ENCODE peak calls at places on chromosomes 5 and 9, in nine cellular contexts. One of them, this sample, is unnamed.

GRCh38 chr9:131697097-131697496 is 42.8 kb downstream of the RAPGEF1 start:
- DNase-seq in fibroblast of lung: peak
- DNase-seq in fibroblast of mammary gland: peak
- DNase-seq in endothelial cell: no peak
- DNase-seq in endothelial cell of umbilical vein: no peak
- DNase-seq in heart right ventricle: peak
- DNase-seq in body of pancreas: peak
- DNase-seq in suprapubic skin: no peak
- DNase-seq in SK-N-SH: no peak
- DNase-seq in this sample: no peak

GRCh38 chr5:135332519-135333150 is 66.4 kb downstream of the MACROH2A1 start:
- DNase-seq in endothelial cell: no peak
- DNase-seq in endothelial cell of umbilical vein: peak
- DNase-seq in fibroblast of mammary gland: peak
- DNase-seq in body of pancreas: no peak
- DNase-seq in fibroblast of lung: peak
- DNase-seq in heart right ventricle: no peak
- DNase-seq in SK-N-SH: peak
- DNase-seq in suprapubic skin: no peak
- DNase-seq in this sample: no peak

GRCh38 chr9:120434532-120434931 is 145.4 kb downstream of the CDK5RAP2 start:
- DNase-seq in fibroblast of mammary gland: peak
- DNase-seq in heart right ventricle: peak
- DNase-seq in fibroblast of lung: peak
- DNase-seq in body of pancreas: no peak
- DNase-seq in endothelial cell of umbilical vein: no peak
- DNase-seq in suprapubic skin: no peak
- DNase-seq in endothelial cell: no peak
- DNase-seq in SK-N-SH: no peak
- DNase-seq in this sample: no peak

GRCh38 chr5:81665795-81666194 is 85.1 kb downstream of the SSBP2 start:
- DNase-seq in fibroblast of mammary gland: no peak
- DNase-seq in endothelial cell: no peak
- DNase-seq in endothelial cell of umbilical vein: no peak
- DNase-seq in suprapubic skin: no peak
- DNase-seq in heart right ventricle: no peak
- DNase-seq in fibroblast of lung: no peak
- DNase-seq in SK-N-SH: no peak
- DNase-seq in body of pancreas: no peak
- DNase-seq in this sample: no peak

GRCh38 chr5:127892467-127893207 is 189.4 kb downstream of the CCDC192 start:
- DNase-seq in endothelial cell of umbilical vein: peak
- DNase-seq in SK-N-SH: peak
- DNase-seq in fibroblast of mammary gland: peak
- DNase-seq in fibroblast of lung: peak
- DNase-seq in body of pancreas: no peak
- DNase-seq in endothelial cell: no peak
- DNase-seq in heart right ventricle: no peak
- DNase-seq in suprapubic skin: no peak
- DNase-seq in this sample: no peak

GRCh38 chr5:147160923-147161663 is 73.7 kb upstream of the STK32A start:
- DNase-seq in heart right ventricle: no peak
- DNase-seq in suprapubic skin: no peak
- DNase-seq in fibroblast of lung: no peak
- DNase-seq in endothelial cell of umbilical vein: no peak
- DNase-seq in SK-N-SH: no peak
- DNase-seq in fibroblast of mammary gland: peak
- DNase-seq in body of pancreas: no peak
- DNase-seq in endothelial cell: no peak
- DNase-seq in this sample: no peak

GRCh38 chr5:59830801-59831200 is 62.7 kb downstream of the PDE4D start:
- DNase-seq in endothelial cell of umbilical vein: no peak
- DNase-seq in endothelial cell: no peak
- DNase-seq in body of pancreas: no peak
- DNase-seq in fibroblast of lung: no peak
- DNase-seq in suprapubic skin: no peak
- DNase-seq in fibroblast of mammary gland: no peak
- DNase-seq in heart right ventricle: no peak
- DNase-seq in SK-N-SH: no peak
- DNase-seq in this sample: no peak

GRCh38 chr5:81171769-81172168 is 61.4 kb upstream of the CKMT2 start:
- DNase-seq in SK-N-SH: no peak
- DNase-seq in endothelial cell: no peak
- DNase-seq in fibroblast of mammary gland: no peak
- DNase-seq in suprapubic skin: no peak
- DNase-seq in heart right ventricle: no peak
- DNase-seq in body of pancreas: no peak
- DNase-seq in fibroblast of lung: no peak
- DNase-seq in endothelial cell of umbilical vein: peak
- DNase-seq in this sample: no peak

GRCh38 chr9:128713941-128714573 is 9.9 kb downstream of the ZDHHC12 start:
- DNase-seq in suprapubic skin: peak
- DNase-seq in SK-N-SH: no peak
- DNase-seq in fibroblast of mammary gland: no peak
- DNase-seq in body of pancreas: no peak
- DNase-seq in endothelial cell of umbilical vein: no peak
- DNase-seq in heart right ventricle: no peak
- DNase-seq in endothelial cell: no peak
- DNase-seq in fibroblast of lung: no peak
- DNase-seq in this sample: no peak

GRCh38 chr9:120916573-120916972 is 10.0 kb downstream of the TRAF1 start:
- DNase-seq in body of pancreas: peak
- DNase-seq in suprapubic skin: peak
- DNase-seq in fibroblast of mammary gland: peak
- DNase-seq in SK-N-SH: peak
- DNase-seq in endothelial cell of umbilical vein: no peak
- DNase-seq in endothelial cell: no peak
- DNase-seq in heart right ventricle: peak
- DNase-seq in fibroblast of lung: peak
- DNase-seq in this sample: no peak

GRCh38 chr5:28967848-28968247 is 1929.5 kb upstream of the CDH9 start:
- DNase-seq in fibroblast of mammary gland: no peak
- DNase-seq in endothelial cell of umbilical vein: no peak
- DNase-seq in SK-N-SH: no peak
- DNase-seq in heart right ventricle: no peak
- DNase-seq in endothelial cell: peak
- DNase-seq in suprapubic skin: no peak
- DNase-seq in fibroblast of lung: no peak
- DNase-seq in body of pancreas: no peak
- DNase-seq in this sample: no peak

GRCh38 chr5:120304653-120305052 is 159.4 kb upstream of the PRR16 start:
- DNase-seq in suprapubic skin: no peak
- DNase-seq in endothelial cell: no peak
- DNase-seq in fibroblast of lung: peak
- DNase-seq in fibroblast of mammary gland: peak
- DNase-seq in body of pancreas: no peak
- DNase-seq in SK-N-SH: no peak
- DNase-seq in endothelial cell of umbilical vein: no peak
- DNase-seq in heart right ventricle: no peak
- DNase-seq in this sample: no peak

GRCh38 chr5:178606269-178606668 is 16.1 kb upstream of the COL23A1 start:
- DNase-seq in body of pancreas: no peak
- DNase-seq in endothelial cell of umbilical vein: no peak
- DNase-seq in SK-N-SH: no peak
- DNase-seq in heart right ventricle: no peak
- DNase-seq in endothelial cell: no peak
- DNase-seq in suprapubic skin: no peak
- DNase-seq in fibroblast of lung: peak
- DNase-seq in fibroblast of mammary gland: peak
- DNase-seq in this sample: no peak

GRCh38 chr5:74940782-74941363 is 74.7 kb upstream of the FAM169A start:
- DNase-seq in SK-N-SH: no peak
- DNase-seq in endothelial cell: no peak
- DNase-seq in fibroblast of mammary gland: no peak
- DNase-seq in fibroblast of lung: no peak
- DNase-seq in endothelial cell of umbilical vein: no peak
- DNase-seq in suprapubic skin: no peak
- DNase-seq in body of pancreas: no peak
- DNase-seq in heart right ventricle: no peak
- DNase-seq in this sample: no peak

GRCh38 chr9:91781116-91781515 is 168.9 kb downstream of the ROR2 start:
- DNase-seq in endothelial cell: no peak
- DNase-seq in heart right ventricle: no peak
- DNase-seq in fibroblast of lung: no peak
- DNase-seq in suprapubic skin: no peak
- DNase-seq in fibroblast of mammary gland: no peak
- DNase-seq in endothelial cell of umbilical vein: no peak
- DNase-seq in SK-N-SH: no peak
- DNase-seq in body of pancreas: no peak
- DNase-seq in this sample: no peak

DNA sequence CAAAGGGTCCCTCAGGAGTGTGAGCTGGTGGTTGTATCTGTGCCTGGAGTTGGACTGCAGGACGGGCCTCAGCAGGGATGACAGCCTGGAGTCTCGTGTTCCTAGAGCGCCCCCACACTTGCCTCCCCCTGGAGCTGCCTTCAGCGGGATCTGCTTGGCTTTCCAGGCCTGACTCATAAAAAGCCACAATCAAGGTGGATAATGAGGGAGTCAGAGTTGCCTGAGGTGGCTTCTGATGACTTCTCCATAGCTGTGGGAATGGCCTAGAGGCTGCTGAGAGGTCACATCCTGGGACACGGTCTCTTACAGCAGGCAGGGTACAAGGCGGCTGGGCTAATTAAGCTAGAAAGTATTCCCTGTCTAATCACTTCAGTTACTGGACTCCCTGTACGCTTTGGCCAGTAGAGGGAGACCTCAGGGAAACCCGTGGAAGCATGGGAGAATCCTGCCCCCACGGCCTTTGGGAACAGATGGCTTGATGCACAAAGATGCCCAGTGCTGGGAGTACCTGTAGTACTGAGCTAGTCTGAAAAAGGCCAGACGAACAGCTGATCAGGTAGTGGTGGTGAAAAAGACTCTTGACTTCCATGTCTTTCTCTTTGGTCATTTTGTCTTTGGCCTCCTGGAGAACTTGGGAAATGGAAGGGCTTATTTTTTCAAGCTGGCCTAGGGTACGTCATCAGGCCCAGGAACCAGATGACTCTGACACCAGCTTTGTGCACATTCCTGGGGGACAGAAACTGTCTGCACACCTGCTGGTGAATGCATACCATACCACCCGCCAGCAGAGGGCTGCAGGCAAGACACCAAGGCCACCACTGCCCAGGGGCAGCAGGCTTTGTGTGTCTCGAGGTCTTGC is 16.1 kb upstream of the FRRS1L start:
- DNase-seq in SK-N-SH: peak
- DNase-seq in endothelial cell: peak
- DNase-seq in suprapubic skin: no peak
- DNase-seq in fibroblast of mammary gland: peak
- DNase-seq in body of pancreas: peak
- DNase-seq in endothelial cell of umbilical vein: peak
- DNase-seq in heart right ventricle: no peak
- DNase-seq in fibroblast of lung: peak
- DNase-seq in this sample: no peak
- TF ChIP-seq CTCF in SK-N-SH: peak
- TF ChIP-seq CTCF in endothelial cell: peak
- TF ChIP-seq CTCF in suprapubic skin: no peak
- TF ChIP-seq CTCF in fibroblast of mammary gland: peak
- TF ChIP-seq CTCF in body of pancreas: peak
- TF ChIP-seq CTCF in endothelial cell of umbilical vein: peak
- TF ChIP-seq CTCF in heart right ventricle: no peak
- TF ChIP-seq CTCF in fibroblast of lung: peak
- TF ChIP-seq CTCF in this sample: peak

DNA sequence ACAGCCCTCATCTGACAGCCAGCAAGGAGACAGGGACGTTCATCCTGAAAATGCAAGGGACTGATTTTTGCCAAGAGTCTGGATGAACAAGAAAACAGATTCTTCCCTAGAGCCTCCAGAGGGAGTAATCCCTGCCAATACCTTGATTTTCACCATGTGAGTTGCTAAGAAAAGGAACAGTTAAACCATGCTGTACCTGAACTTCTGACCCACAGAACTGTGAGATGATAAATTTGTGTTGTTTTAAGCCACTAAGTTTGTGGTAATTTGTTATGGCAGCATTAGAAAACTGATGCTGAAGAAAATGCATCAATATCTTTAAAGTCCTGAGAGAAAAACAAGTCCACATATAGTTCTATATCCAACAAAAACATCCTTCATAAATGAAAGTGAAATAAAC is 153.9 kb upstream of the ADAMTSL1 start:
- DNase-seq in endothelial cell: no peak
- DNase-seq in heart right ventricle: no peak
- DNase-seq in SK-N-SH: no peak
- DNase-seq in endothelial cell of umbilical vein: peak
- DNase-seq in fibroblast of mammary gland: peak
- DNase-seq in fibroblast of lung: peak
- DNase-seq in body of pancreas: no peak
- DNase-seq in suprapubic skin: no peak
- DNase-seq in this sample: no peak
- TF ChIP-seq CTCF in endothelial cell: no peak
- TF ChIP-seq CTCF in heart right ventricle: no peak
- TF ChIP-seq CTCF in SK-N-SH: peak
- TF ChIP-seq CTCF in endothelial cell of umbilical vein: peak
- TF ChIP-seq CTCF in fibroblast of mammary gland: peak
- TF ChIP-seq CTCF in fibroblast of lung: peak
- TF ChIP-seq CTCF in body of pancreas: no peak
- TF ChIP-seq CTCF in suprapubic skin: no peak
- TF ChIP-seq CTCF in this sample: peak

DNA sequence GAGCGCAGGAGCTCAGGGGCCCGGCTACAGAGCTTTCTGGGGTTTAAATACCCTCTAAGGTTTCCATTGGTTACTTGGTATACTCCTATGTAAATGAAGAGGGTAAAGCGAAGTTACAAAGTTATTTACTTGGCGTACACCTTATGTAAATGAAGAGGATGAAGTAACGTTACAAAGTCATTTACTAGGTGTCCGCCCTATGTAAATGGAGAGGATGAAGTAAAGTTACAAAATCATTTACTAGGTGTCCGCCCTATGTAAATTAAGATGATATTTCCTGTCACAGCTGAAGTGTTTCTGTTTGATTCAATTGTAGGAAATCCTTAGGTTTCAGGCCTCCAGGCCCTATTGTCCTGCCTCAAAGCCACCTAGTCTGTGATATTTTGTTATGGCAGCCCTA is 358.2 kb downstream of the MTRR start:
- DNase-seq in fibroblast of lung: no peak
- DNase-seq in suprapubic skin: no peak
- DNase-seq in body of pancreas: no peak
- DNase-seq in fibroblast of mammary gland: no peak
- DNase-seq in SK-N-SH: no peak
- DNase-seq in heart right ventricle: no peak
- DNase-seq in endothelial cell of umbilical vein: no peak
- DNase-seq in endothelial cell: no peak
- DNase-seq in this sample: no peak
- TF ChIP-seq CTCF in fibroblast of lung: no peak
- TF ChIP-seq CTCF in suprapubic skin: no peak
- TF ChIP-seq CTCF in body of pancreas: no peak
- TF ChIP-seq CTCF in fibroblast of mammary gland: no peak
- TF ChIP-seq CTCF in SK-N-SH: no peak
- TF ChIP-seq CTCF in heart right ventricle: no peak
- TF ChIP-seq CTCF in endothelial cell of umbilical vein: no peak
- TF ChIP-seq CTCF in endothelial cell: no peak
- TF ChIP-seq CTCF in this sample: no peak

DNA sequence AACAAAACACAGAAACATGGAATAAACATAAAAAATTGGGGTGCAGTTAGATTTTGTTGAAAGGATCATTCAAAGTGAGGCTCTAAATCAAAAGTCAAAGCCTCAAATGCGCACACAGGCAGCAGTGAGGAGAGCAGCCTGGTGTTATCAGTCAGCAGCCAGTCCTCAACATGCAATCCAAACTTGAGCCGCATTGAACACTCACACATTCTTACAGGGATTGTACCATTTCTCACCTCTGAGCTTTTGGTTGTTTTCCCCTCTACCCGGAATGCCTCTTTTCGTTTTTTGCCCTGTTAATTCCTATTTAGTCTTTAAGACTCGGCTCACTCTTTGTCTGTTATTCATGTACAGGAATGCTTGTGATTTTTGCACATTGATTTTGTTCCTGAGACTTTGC is 81.1 kb upstream of the PUM3 start:
- DNase-seq in body of pancreas: no peak
- DNase-seq in fibroblast of mammary gland: no peak
- DNase-seq in SK-N-SH: no peak
- DNase-seq in heart right ventricle: no peak
- DNase-seq in fibroblast of lung: no peak
- DNase-seq in endothelial cell: no peak
- DNase-seq in suprapubic skin: no peak
- DNase-seq in endothelial cell of umbilical vein: no peak
- DNase-seq in this sample: no peak
- TF ChIP-seq CTCF in body of pancreas: no peak
- TF ChIP-seq CTCF in fibroblast of mammary gland: no peak
- TF ChIP-seq CTCF in SK-N-SH: no peak
- TF ChIP-seq CTCF in heart right ventricle: no peak
- TF ChIP-seq CTCF in fibroblast of lung: no peak
- TF ChIP-seq CTCF in endothelial cell: no peak
- TF ChIP-seq CTCF in suprapubic skin: no peak
- TF ChIP-seq CTCF in endothelial cell of umbilical vein: no peak
- TF ChIP-seq CTCF in this sample: no peak